ENCODE peak calls at places on chromosomes 4 and X, in four cellular contexts. D is A549, Y is IMR-90, S is K562. M is an unnamed sample.
A peak's percentile ranks its signal among the peaks of the same experiment; 100 is the strongest.

GRCh38 chrX:136662976-136663375 is 15.0 kb downstream of the CD40LG start:
- DNase-seq in D (no peak), Y (no peak), S (no peak), M (no peak)

GRCh38 chr4:173171098-173171497 is 2.5 kb downstream of the GALNT7 start:
- DNase-seq in D (peak; percentile 38), Y (peak; percentile 52), S (peak; percentile 32), M (no peak)

GRCh38 chr4:89829470-89830138 is 7.4 kb downstream of the SNCA start:
- DNase-seq in D (no peak), Y (no peak), S (no peak), M (peak; percentile 27)

GRCh38 chr4:7124643-7125442 is 57.0 kb upstream of the GRPEL1 start:
- DNase-seq in D (peak; percentile 30), Y (peak; percentile 95), S (no peak), M (no peak)

GRCh38 chr4:176137626-176138025 is 57.8 kb downstream of the SPATA4 start:
- DNase-seq in D (peak; percentile 0), Y (peak; percentile 60), S (no peak), M (no peak)

GRCh38 chr4:185510803-185511202 is 24.5 kb downstream of the PDLIM3 start:
- DNase-seq in D (no peak), Y (no peak), S (no peak), M (no peak)

GRCh38 chrX:69396916-69397315 is 107.2 kb upstream of the NALF2 start:
- DNase-seq in D (no peak), Y (no peak), S (no peak), M (no peak)

GRCh38 chr4:120843840-120844527 is 78.5 kb downstream of the PRDM5 start:
- DNase-seq in D (peak; percentile 9), Y (no peak), S (no peak), M (no peak)

GRCh38 chr4:11232004-11232403 is 196.7 kb downstream of the HS3ST1 start:
- DNase-seq in D (no peak), Y (no peak), S (no peak), M (no peak)

GRCh38 chrX:124332481-124333424 is at the start of gene TEX13D:
- DNase-seq in D (no peak), Y (no peak), S (no peak), M (no peak)
- TF ChIP-seq ELK1 in D (no peak), Y (no peak), S (no peak), M (no peak)

GRCh38 chrX:107826286-107827136 is 845 bp downstream of the MID2 start:
- DNase-seq in D (peak; percentile 56), Y (peak; percentile 42), S (no peak), M (no peak)
- TF ChIP-seq ELK1 in D (no peak), Y (no peak), S (no peak), M (no peak)

GRCh38 chr4:132230025-132230424 is 919.1 kb upstream of the PCDH10 start:
- DNase-seq in D (no peak), Y (no peak), S (no peak), M (no peak)

GRCh38 chr4:132228676-132229075 is 920.4 kb upstream of the PCDH10 start:
- DNase-seq in D (no peak), Y (no peak), S (no peak), M (no peak)

DNA sequence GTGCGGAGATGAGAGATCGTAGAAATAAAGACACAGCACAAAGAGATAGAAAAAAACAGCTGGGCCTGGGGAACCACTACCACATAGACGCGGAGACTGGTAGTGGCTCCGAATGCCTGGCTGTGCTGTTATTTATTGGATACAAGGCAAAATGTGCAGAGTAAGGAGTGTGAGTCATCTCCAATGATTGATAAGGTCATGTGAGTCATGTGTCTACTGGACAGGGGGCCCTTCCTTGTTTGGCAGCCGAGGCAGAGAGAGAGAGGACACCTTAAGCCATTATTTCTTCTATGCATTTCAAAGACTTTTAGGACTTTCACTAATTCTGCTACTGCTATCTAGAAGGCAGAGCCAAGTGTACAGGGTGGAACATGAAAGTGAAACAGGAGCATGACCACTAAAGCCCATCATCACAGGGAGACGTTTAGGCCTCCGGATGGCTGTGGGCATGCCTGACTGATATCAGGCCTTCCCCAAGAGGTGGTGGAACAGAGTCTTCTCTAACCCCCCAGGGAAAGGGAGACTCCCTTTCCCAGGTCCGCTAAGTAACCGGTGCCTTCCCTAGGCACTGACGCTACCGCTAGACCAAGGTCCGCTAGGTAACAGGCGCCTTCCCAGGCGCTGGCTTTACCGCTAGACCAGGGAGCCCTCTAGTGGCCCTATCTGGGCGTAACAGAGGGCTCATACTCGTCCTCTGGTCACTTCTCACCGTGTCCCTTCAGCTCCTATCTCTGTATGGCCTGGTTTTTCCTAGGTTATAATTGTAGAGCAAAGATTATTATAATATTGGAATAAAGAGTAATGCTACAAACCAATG is 921.5 kb upstream of the PCDH10 start:
- DNase-seq in D (peak; percentile 62), Y (peak; percentile 2), S (peak; percentile 10), M (no peak)
- TF ChIP-seq ELK1 in D (no peak), Y (no peak), S (no peak), M (no peak)

GRCh38 chrX:148426467-148426866 is 74.0 kb upstream of the AFF2 start:
- DNase-seq in D (no peak), Y (no peak), S (no peak), M (no peak)
- TF ChIP-seq ELK1 in D (no peak), Y (no peak), S (no peak), M (no peak)

GRCh38 chr4:128459547-128459946 is 171.9 kb upstream of the PGRMC2 start:
- DNase-seq in D (no peak), Y (no peak), S (no peak), M (no peak)
- TF ChIP-seq ELK1 in D (no peak), Y (no peak), S (no peak), M (no peak)

DNA sequence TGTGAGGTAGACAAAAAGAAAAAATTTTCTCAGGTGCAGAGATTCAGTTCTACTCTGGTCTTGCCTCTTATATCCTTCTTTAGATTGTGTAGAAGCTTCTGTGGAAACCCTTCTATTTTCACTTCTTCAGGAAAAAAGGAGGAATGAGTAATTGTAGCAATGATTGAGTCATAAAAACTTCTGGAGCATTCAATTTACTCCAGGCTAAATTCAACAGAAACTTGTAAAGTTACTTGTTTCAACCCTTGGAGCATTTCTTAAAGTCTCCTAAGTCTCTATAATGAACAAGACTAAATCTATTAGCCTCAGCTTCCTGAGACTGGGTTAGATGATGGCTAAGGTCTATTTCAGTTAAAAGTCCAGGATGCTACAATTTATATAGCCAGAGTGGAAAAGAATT is 29.9 kb downstream of the BOD1L1 start:
- DNase-seq in D (no peak), Y (peak; percentile 38), S (no peak), M (no peak)
- TF ChIP-seq ELK1 in D (no peak), Y (no peak), S (no peak), M (no peak)

GRCh38 chr4:66794635-66795034 is 750.7 kb downstream of the CENPC start:
- DNase-seq in D (no peak), Y (no peak), S (no peak), M (no peak)

DNA sequence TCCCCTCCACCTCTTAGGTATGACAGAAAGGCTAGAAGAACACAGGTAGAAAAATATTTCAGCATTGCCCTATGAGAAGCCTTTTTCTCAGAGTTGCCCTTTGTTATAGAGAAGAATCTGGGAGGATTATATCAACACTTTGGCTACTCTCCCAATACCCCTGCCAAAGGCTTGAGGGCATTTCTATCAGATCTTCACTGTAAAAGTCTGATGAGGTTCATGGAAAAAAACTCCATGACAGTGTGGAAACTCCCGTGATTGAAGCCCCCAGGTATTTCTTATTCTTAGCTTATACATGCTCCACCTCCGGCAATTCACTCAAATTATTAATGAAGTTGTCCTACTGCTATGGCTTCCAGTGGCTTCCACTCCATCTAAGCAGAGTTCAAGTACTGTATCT is 753.6 kb downstream of the CENPC start:
- DNase-seq in D (no peak), Y (no peak), S (no peak), M (no peak)
- TF ChIP-seq ELK1 in D (no peak), Y (no peak), S (no peak), M (no peak)

DNA sequence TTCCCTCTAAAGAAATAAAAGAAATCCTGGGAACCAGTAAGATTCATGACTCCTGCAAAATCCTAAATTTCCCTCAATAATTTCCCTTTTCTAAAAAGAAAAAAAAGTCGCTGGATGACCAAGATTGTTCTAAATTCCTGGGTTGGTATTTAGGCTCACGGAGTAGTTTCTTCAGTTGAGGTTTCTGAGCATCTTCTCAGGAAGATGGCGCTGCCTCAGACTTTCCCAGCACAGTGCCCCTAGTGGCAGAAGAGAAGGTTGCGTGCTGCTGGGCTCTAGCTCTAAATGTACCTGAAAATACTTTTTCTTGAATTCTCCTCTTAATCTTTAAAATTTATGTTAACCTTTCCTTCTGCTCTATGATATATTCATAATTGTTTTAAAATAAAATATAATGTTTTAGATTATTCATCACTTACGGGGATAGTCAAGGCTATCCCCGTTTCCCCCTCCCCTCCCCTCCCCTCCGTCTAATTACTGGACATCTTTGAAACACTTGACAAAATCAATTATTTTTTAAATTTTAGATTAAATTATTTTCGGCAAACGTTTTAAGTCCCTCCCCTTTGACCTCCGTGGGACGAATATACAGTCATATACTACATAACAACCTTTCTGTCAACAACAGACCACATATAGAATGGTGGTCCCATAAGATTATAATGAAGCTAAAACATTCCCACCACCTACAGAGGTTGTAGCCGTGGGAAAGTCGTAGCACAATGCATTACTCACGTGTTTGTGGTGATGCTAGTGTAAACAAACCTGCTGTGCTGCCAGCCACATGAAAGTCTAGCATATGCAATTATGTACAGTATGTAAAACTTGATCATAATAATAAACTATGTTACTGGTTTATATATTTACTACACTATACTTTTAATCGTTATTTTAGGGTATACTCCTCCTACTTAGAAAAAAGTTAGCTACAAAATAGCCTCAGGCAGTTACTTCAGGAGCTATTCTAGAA is 41.0 kb upstream of the GATB start:
- DNase-seq in D (peak; percentile 52), Y (peak; percentile 44), S (peak; percentile 73), M (no peak)
- TF ChIP-seq ELK1 in D (no peak), Y (no peak), S (no peak), M (no peak)

GRCh38 chr4:141429933-141430332 is 206.4 kb upstream of the IL15 start:
- DNase-seq in D (no peak), Y (no peak), S (no peak), M (no peak)
- TF ChIP-seq ELK1 in D (no peak), Y (no peak), S (no peak), M (no peak)

GRCh38 chr4:165813606-165814005 is 59.4 kb upstream of the TLL1 start:
- DNase-seq in D (no peak), Y (no peak), S (no peak), M (no peak)
- TF ChIP-seq ELK1 in D (no peak), Y (no peak), S (no peak), M (no peak)

M was measured in GM12878.